ENCODE peak calls at places on chromosomes 2 and 18, in six cellular contexts. F is fibroblast of lung, Y is endodermal cell, X is GM20000, V is A549, R is foreskin fibroblast. N is an unnamed sample.

GRCh38 chr2:180707867-180708205 is 272.6 kb upstream of the UBE2E3 start:
- DNase-seq in F (peak; percentile 85), Y (no peak), X (no peak), V (peak; percentile 71), R (peak; percentile 97), N (no peak)

GRCh38 chr2:18266188-18266587 is 294.3 kb downstream of the RDH14 start:
- DNase-seq in F (no peak), Y (no peak), X (peak; percentile 9), V (no peak), R (no peak), N (no peak)

GRCh38 chr2:149160701-149161217 is 122.3 kb downstream of the LYPD6B start:
- DNase-seq in F (peak; percentile 11), Y (no peak), X (peak; percentile 71), V (no peak), R (no peak), N (peak; percentile 62)

GRCh38 chr2:69168950-69169695 is 156.1 kb downstream of the ANTXR1 start:
- DNase-seq in F (no peak), Y (no peak), X (no peak), V (no peak), R (no peak), N (no peak)

GRCh38 chr2:212052412-212053159 is 486.0 kb downstream of the ERBB4 start:
- DNase-seq in F (peak; percentile 86), Y (no peak), X (no peak), V (no peak), R (peak; percentile 46), N (no peak)

GRCh38 chr2:126264625-126265024 is 391.3 kb upstream of the GYPC start:
- DNase-seq in F (no peak), Y (no peak), X (no peak), V (no peak), R (no peak), N (no peak)

GRCh38 chr2:104318001-104318555 is 535.8 kb upstream of the POU3F3 start:
- DNase-seq in F (peak; percentile 27), Y (no peak), X (no peak), V (no peak), R (no peak), N (no peak)

GRCh38 chr2:37782721-37783438 is 111.4 kb upstream of the CDC42EP3 start:
- DNase-seq in F (peak; percentile 46), Y (no peak), X (no peak), V (no peak), R (peak; percentile 74), N (no peak)

GRCh38 chr2:17800693-17801458 is 15.4 kb upstream of the MSGN1 start:
- DNase-seq in F (no peak), Y (no peak), X (no peak), V (no peak), R (no peak), N (no peak)

GRCh38 chr2:100041946-100042345 is 100.4 kb downstream of the AFF3 start:
- DNase-seq in F (no peak), Y (no peak), X (no peak), V (no peak), R (no peak), N (no peak)

GRCh38 chr2:98458207-98458606 is 13.5 kb downstream of the INPP4A start:
- DNase-seq in F (peak; percentile 29), Y (no peak), X (no peak), V (peak; percentile 41), R (no peak), N (no peak)

GRCh38 chr2:235690809-235691450 is 197.1 kb downstream of the AGAP1 start:
- DNase-seq in F (no peak), Y (no peak), X (no peak), V (no peak), R (no peak), N (no peak)

GRCh38 chr2:10914272-10914693 is 2.5 kb downstream of the KCNF1 start:
- DNase-seq in F (peak; percentile 23), Y (peak; percentile 88), X (no peak), V (peak; percentile 57), R (no peak), N (no peak)

GRCh38 chr18:52345428-52345827 is 5.4 kb downstream of the DCC start:
- DNase-seq in F (no peak), Y (no peak), X (no peak), V (no peak), R (no peak), N (no peak)

GRCh38 chr2:220096406-220096805 is 469.0 kb downstream of the SLC4A3 start:
- DNase-seq in F (peak; percentile 65), Y (no peak), X (no peak), V (no peak), R (peak; percentile 43), N (no peak)

GRCh38 chr2:189791338-189792042 is 7.2 kb downstream of the PMS1 start:
- DNase-seq in F (no peak), Y (no peak), X (no peak), V (no peak), R (no peak), N (peak; percentile 16)

GRCh38 chr2:10935953-10936942 is 24.5 kb downstream of the KCNF1 start:
- DNase-seq in F (peak; percentile 99), Y (peak; percentile 87), X (no peak), V (peak; percentile 99), R (peak; percentile 98), N (no peak)

GRCh38 chr18:10353791-10354190 is 100.6 kb upstream of the APCDD1 start:
- DNase-seq in F (peak; percentile 94), Y (no peak), X (no peak), V (no peak), R (peak; percentile 90), N (no peak)

GRCh38 chr2:239522002-239522739 is 121.4 kb upstream of the HDAC4 start:
- DNase-seq in F (no peak), Y (no peak), X (no peak), V (no peak), R (no peak), N (no peak)

GRCh38 chr2:203177361-203177760 is 61.5 kb upstream of the CYP20A1 start:
- DNase-seq in F (peak; percentile 38), Y (no peak), X (no peak), V (no peak), R (no peak), N (no peak)

GRCh38 chr2:37349376-37349775 is 4.9 kb downstream of the QPCT start:
- DNase-seq in F (no peak), Y (peak; percentile 50), X (no peak), V (peak; percentile 29), R (no peak), N (no peak)

GRCh38 chr2:229152784-229153183 is 118.3 kb downstream of the PID1 start:
- DNase-seq in F (no peak), Y (no peak), X (no peak), V (no peak), R (no peak), N (no peak)

GRCh38 chr18:76368976-76369375 is 126.1 kb downstream of the ZNF516 start:
- DNase-seq in F (no peak), Y (no peak), X (no peak), V (no peak), R (no peak), N (no peak)

DNA sequence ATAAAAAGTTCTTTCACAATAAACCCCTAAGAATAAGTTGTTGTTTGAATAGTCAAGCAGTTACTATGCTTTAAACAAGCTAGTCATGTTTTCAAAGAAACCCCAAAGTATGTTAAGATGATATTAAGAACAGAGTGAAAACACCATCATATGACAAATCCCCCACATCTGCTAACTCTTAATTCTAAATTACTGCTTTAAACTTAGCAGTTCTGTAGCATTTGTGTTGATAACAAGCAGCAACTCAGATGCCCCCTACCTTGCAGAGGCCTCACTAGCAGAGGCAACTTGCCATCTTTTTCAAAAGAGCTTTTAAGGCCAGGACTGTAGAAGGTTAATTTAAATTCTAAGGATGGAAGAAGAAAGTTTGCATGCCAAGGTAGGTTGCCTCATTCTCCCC is 376.2 kb downstream of the SETBP1 start:
- DNase-seq in F (peak; percentile 11), Y (no peak), X (no peak), V (no peak), R (peak; percentile 34), N (no peak)
- TF ChIP-seq CTCF in F (no peak), Y (peak; percentile 39), X (no peak), V (no peak), R (no peak), N (no peak)

GRCh38 chr2:60355849-60356261 is 197.6 kb downstream of the BCL11A start:
- DNase-seq in F (no peak), Y (peak; percentile 20), X (no peak), V (no peak), R (no peak), N (no peak)

GRCh38 chr2:60361498-60361897 is 192.0 kb downstream of the BCL11A start:
- DNase-seq in F (no peak), Y (no peak), X (no peak), V (no peak), R (no peak), N (no peak)

GRCh38 chr2:60356346-60356745 is 197.1 kb downstream of the BCL11A start:
- DNase-seq in F (no peak), Y (peak; percentile 58), X (no peak), V (no peak), R (no peak), N (no peak)

GRCh38 chr2:60359569-60359968 is 193.9 kb downstream of the BCL11A start:
- DNase-seq in F (no peak), Y (peak; percentile 74), X (no peak), V (no peak), R (no peak), N (no peak)

DNA sequence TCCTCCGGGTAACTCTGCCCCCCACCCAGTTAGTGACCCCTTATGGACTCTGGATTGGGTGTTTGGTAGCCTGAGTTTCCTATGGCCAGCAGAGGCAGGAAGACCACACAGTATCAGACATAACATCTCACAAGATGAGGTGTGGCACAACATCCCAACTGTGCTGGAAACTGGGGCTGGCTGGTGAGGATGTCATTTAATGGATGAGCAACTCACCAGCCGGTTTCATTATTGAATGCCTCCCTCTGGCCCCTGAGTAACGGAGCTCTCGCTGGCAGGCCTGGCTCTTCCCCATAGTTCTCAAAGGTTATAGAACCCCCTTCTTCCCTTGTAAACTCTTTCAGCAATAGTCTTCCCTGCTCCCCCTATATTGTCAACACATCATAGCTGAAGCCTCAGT is 195.0 kb downstream of the BCL11A start:
- DNase-seq in F (no peak), Y (peak; percentile 43), X (no peak), V (no peak), R (no peak), N (no peak)
- TF ChIP-seq CTCF in F (no peak), Y (no peak), X (no peak), V (no peak), R (no peak), N (no peak)

GRCh38 chr18:58965930-58966662 is 101.4 kb downstream of the ZNF532 start:
- DNase-seq in F (no peak), Y (no peak), X (no peak), V (no peak), R (no peak), N (no peak)

GRCh38 chr18:58962331-58962730 is 97.7 kb downstream of the ZNF532 start:
- DNase-seq in F (no peak), Y (peak; percentile 22), X (no peak), V (no peak), R (no peak), N (no peak)

GRCh38 chr18:58967643-58968291 is 103.1 kb downstream of the ZNF532 start:
- DNase-seq in F (no peak), Y (peak; percentile 32), X (no peak), V (no peak), R (peak; percentile 69), N (no peak)

GRCh38 chr18:58965291-58965929 is 100.7 kb downstream of the ZNF532 start:
- DNase-seq in F (no peak), Y (peak; percentile 38), X (no peak), V (no peak), R (no peak), N (no peak)

GRCh38 chr18:58966704-58967103 is 102.0 kb downstream of the ZNF532 start:
- DNase-seq in F (no peak), Y (no peak), X (no peak), V (no peak), R (no peak), N (no peak)
- TF ChIP-seq CTCF in F (no peak), Y (no peak), X (no peak), V (no peak), R (no peak), N (no peak)

GRCh38 chr18:54622084-54622483 is 31.0 kb downstream of the DYNAP start:
- DNase-seq in F (no peak), Y (no peak), X (no peak), V (no peak), R (peak; percentile 1), N (no peak)
- TF ChIP-seq CTCF in F (peak; percentile 24), Y (peak; percentile 56), X (no peak), V (no peak), R (peak; percentile 7), N (no peak)

N was measured in GM10248.